ENCODE peak calls at places on chromosomes 7 and 10, in five cellular contexts. G is HEK293T, T is RWPE1, M is brain microvascular endothelial cell, O is NCI-H510A treated with DMSO at 0.1 percent for 48 hours. X is an unnamed sample.

GRCh38 chr10:76282122-76283030 is 851.0 kb downstream of the LRMDA start:
- DNase-seq in G (peak; percentile 66), T (no peak), M (no peak), O (peak; percentile 53), X (no peak)

GRCh38 chr10:7374795-7375194 is 36.0 kb downstream of the SFMBT2 start:
- DNase-seq in G (no peak), T (no peak), M (no peak), O (no peak), X (no peak)

GRCh38 chr10:58868736-58869435 is 307.6 kb upstream of the PHYHIPL start:
- DNase-seq in G (no peak), T (no peak), M (peak; percentile 27), O (no peak), X (peak; percentile 34)

GRCh38 chr7:101916876-101917275 is 99.5 kb downstream of the CUX1 start:
- DNase-seq in G (no peak), T (no peak), M (no peak), O (no peak), X (no peak)

GRCh38 chr10:70440296-70441160 is 953 bp downstream of the NODAL start:
- DNase-seq in G (no peak), T (no peak), M (no peak), O (no peak), X (no peak)

GRCh38 chr7:69732203-69732602 is 133.9 kb downstream of the AUTS2 start:
- DNase-seq in G (no peak), T (peak; percentile 9), M (no peak), O (peak; percentile 9), X (no peak)

GRCh38 chr7:231030-231857 is 38.9 kb downstream of the FAM20C start:
- DNase-seq in G (no peak), T (no peak), M (no peak), O (no peak), X (no peak)

GRCh38 chr7:82818091-82818620 is 344.5 kb downstream of the PCLO start:
- DNase-seq in G (no peak), T (no peak), M (no peak), O (no peak), X (peak; percentile 33)

GRCh38 chr10:29646238-29646902 is 11.6 kb upstream of the SVIL start:
- DNase-seq in G (no peak), T (peak; percentile 69), M (peak; percentile 75), O (no peak), X (peak; percentile 68)

GRCh38 chr7:28729276-28729675 is 228.9 kb downstream of the TRIL start:
- DNase-seq in G (no peak), T (no peak), M (peak; percentile 19), O (peak; percentile 56), X (no peak)

GRCh38 chr10:15436696-15437095 is 65.6 kb upstream of the FAM171A1 start:
- DNase-seq in G (no peak), T (peak; percentile 29), M (peak; percentile 56), O (peak; percentile 21), X (peak; percentile 32)

GRCh38 chr7:6205921-6206660 is 66.3 kb downstream of the CYTH3 start:
- DNase-seq in G (no peak), T (no peak), M (no peak), O (no peak), X (peak; percentile 57)

GRCh38 chr10:100760726-100761125 is 15.3 kb downstream of the PAX2 start:
- DNase-seq in G (no peak), T (no peak), M (no peak), O (no peak), X (no peak)

GRCh38 chr7:81159402-81159801 is 240.6 kb upstream of the SEMA3C start:
- DNase-seq in G (no peak), T (no peak), M (peak; percentile 29), O (no peak), X (peak; percentile 59)

GRCh38 chr10:34380816-34381215 is 434.3 kb downstream of the PARD3 start:
- DNase-seq in G (no peak), T (no peak), M (no peak), O (no peak), X (no peak)

GRCh38 chr10:103676851-103677417 is 178.4 kb downstream of the SH3PXD2A start:
- DNase-seq in G (no peak), T (peak; percentile 62), M (peak; percentile 97), O (no peak), X (peak; percentile 91)

GRCh38 chr10:128463991-128464755 is 337.9 kb upstream of the MKI67 start:
- DNase-seq in G (no peak), T (no peak), M (peak; percentile 8), O (peak; percentile 4), X (peak; percentile 63)

GRCh38 chr10:19801369-19801768 is 14.9 kb upstream of the PLXDC2 start:
- DNase-seq in G (no peak), T (no peak), M (no peak), O (no peak), X (no peak)